ENCODE peak calls at places on chromosomes 4 and X, in four cellular contexts. Q is T-helper 2 cell, A is GM03348, X is EL. H is an unnamed sample.

GRCh38 chrX:120111611-120112010 is 4.1 kb downstream of the RHOXF1 start:
- DNase-seq in A (no peak), Q (no peak), X (peak), H (no peak)

GRCh38 chrX:131987252-131987651 is 35.9 kb upstream of the STK26 start:
- DNase-seq in Q (no peak), A (no peak), X (no peak), H (peak)

GRCh38 chr4:40471923-40472322 is 136.8 kb downstream of the CHRNA9 start:
- DNase-seq in Q (no peak), X (no peak), A (peak), H (no peak)

GRCh38 chr4:164440196-164440595 is 313.7 kb upstream of the SMIM31 start:
- DNase-seq in X (no peak), A (no peak), Q (no peak), H (no peak)

GRCh38 chr4:94798808-94799207 is 41.1 kb downstream of the BMPR1B start:
- DNase-seq in X (no peak), A (peak), Q (no peak), H (no peak)

GRCh38 chrX:19811807-19812604 is 75.4 kb downstream of the SH3KBP1 start:
- DNase-seq in A (no peak), X (peak), Q (no peak), H (no peak)

GRCh38 chr4:7335363-7336066 is 99.2 kb downstream of the PSAPL1 start:
- DNase-seq in A (peak), Q (no peak), X (peak), H (peak)

GRCh38 chrX:153972368-153973126 is at the start of gene TMEM187:
- DNase-seq in A (peak), Q (peak), X (peak), H (peak)

GRCh38 chr4:5804656-5805055 is 88.2 kb downstream of the CRMP1 start:
- DNase-seq in X (no peak), Q (no peak), A (no peak), H (no peak)

GRCh38 chrX:19747672-19748610 is 139.5 kb downstream of the SH3KBP1 start:
- DNase-seq in Q (peak), X (no peak), A (no peak), H (no peak)

GRCh38 chr4:128322986-128323385 is 35.4 kb upstream of the PGRMC2 start:
- DNase-seq in X (peak), Q (no peak), A (peak), H (no peak)

GRCh38 chr4:35494955-35495354 is 749.4 kb downstream of the ARAP2 start:
- DNase-seq in Q (no peak), X (no peak), A (no peak), H (no peak)

GRCh38 chrX:16196829-16197228 is 29.5 kb downstream of the MAGEB17 start:
- DNase-seq in A (no peak), Q (no peak), X (peak), H (no peak)

GRCh38 chr4:40916880-40917279 is 167.1 kb downstream of the NSUN7 start:
- DNase-seq in X (peak), A (peak), Q (no peak), H (no peak)

GRCh38 chr4:143254479-143255216 is 69.9 kb downstream of the USP38 start:
- DNase-seq in X (no peak), Q (no peak), A (no peak), H (no peak)

GRCh38 chr4:127669691-127670090 is 36.9 kb downstream of the INTU start:
- DNase-seq in A (no peak), X (no peak), Q (no peak), H (no peak)

GRCh38 chrX:20118065-20118824 is 1.5 kb upstream of the MAP7D2 start:
- DNase-seq in X (no peak), A (no peak), Q (no peak), H (no peak)

GRCh38 chr4:26218677-26219181 is 102.1 kb upstream of the RBPJ start:
- DNase-seq in Q (no peak), X (no peak), A (peak), H (no peak)

GRCh38 chr4:2515835-2516550 is 20.5 kb upstream of the FAM193A start:
- DNase-seq in Q (no peak), A (no peak), X (no peak), H (no peak)

GRCh38 chr4:90495936-90496335 is 368.7 kb downstream of the CCSER1 start:
- DNase-seq in A (no peak), Q (no peak), X (no peak), H (peak)

GRCh38 chr4:86935833-86936721 is 1.3 kb downstream of the AFF1 start:
- DNase-seq in X (peak), Q (peak), A (peak), H (no peak)

GRCh38 chr4:94642561-94642866 is 115.2 kb upstream of the BMPR1B start:
- DNase-seq in A (no peak), Q (no peak), X (peak), H (no peak)

GRCh38 chr4:133594246-133595207 is 445.4 kb downstream of the PCDH10 start:
- DNase-seq in X (peak), A (no peak), Q (no peak), H (no peak)

GRCh38 chr4:189940178-189941004 is at the start of gene FRG1:
- DNase-seq in Q (peak), A (peak), X (peak), H (peak)

GRCh38 chrX:38890963-38891362 is 89.7 kb downstream of the MID1IP1 start:
- DNase-seq in X (no peak), Q (no peak), A (no peak), H (no peak)

GRCh38 chrX:49002091-49002935 is at the start of gene GRIPAP1:
- DNase-seq in Q (peak), A (peak), X (peak), H (peak)

GRCh38 chr4:149754526-149754925 is 61.1 kb downstream of the IQCM start:
- DNase-seq in X (peak), Q (no peak), A (no peak), H (no peak)

GRCh38 chrX:131802836-131803626 is 220.1 kb upstream of the STK26 start:
- DNase-seq in Q (peak), A (no peak), X (no peak), H (no peak)

GRCh38 chr4:3502941-3503936 is 29.0 kb downstream of the LRPAP1 start:
- DNase-seq in A (no peak), Q (no peak), X (no peak), H (no peak)

GRCh38 chrX:70398899-70399298 is 24.2 kb upstream of the GDPD2 start:
- DNase-seq in X (no peak), Q (no peak), A (no peak), H (no peak)

GRCh38 chr4:137124278-137124932 is 407.9 kb downstream of the PCDH18 start:
- DNase-seq in A (peak), X (peak), Q (no peak), H (peak)

GRCh38 chrX:7709845-7710244 is 133.1 kb upstream of the VCX start:
- DNase-seq in A (no peak), Q (no peak), X (no peak), H (no peak)

GRCh38 chr4:113586072-113586471 is 175.5 kb downstream of the CAMK2D start:
- DNase-seq in X (no peak), A (no peak), Q (no peak), H (no peak)

GRCh38 chrX:103398321-103398937 is 22.1 kb downstream of the BEX3 start:
- DNase-seq in A (peak), X (peak), Q (no peak), H (peak)